ENCODE peak calls at places on chromosome 3, in five cellular contexts. R is neural crest cell, L is iris pigment epithelial cell, S is fibroblast of lung, B is cardiac muscle cell. J is an unnamed sample.

GRCh38 chr3:52891164-52891563 is 6.2 kb downstream of the STIMATE start:
- DNase-seq in L (no peak), S (no peak), R (no peak), B (no peak), J (no peak)

GRCh38 chr3:122005033-122005565 is 16.9 kb downstream of the ILDR1 start:
- DNase-seq in S (no peak), B (no peak), L (no peak), R (no peak), J (no peak)

GRCh38 chr3:42537350-42537749 is 34.9 kb downstream of the VIPR1 start:
- DNase-seq in L (no peak), B (no peak), S (no peak), R (no peak), J (no peak)

GRCh38 chr3:72661115-72661457 is 187.2 kb downstream of the SHQ1 start:
- DNase-seq in L (peak), R (no peak), B (no peak), S (peak), J (peak)

GRCh38 chr3:197183582-197183981 is 114.8 kb downstream of the DLG1 start:
- DNase-seq in B (no peak), R (no peak), L (no peak), S (no peak), J (peak)

GRCh38 chr3:17135696-17136095 is 250.9 kb downstream of the PLCL2 start:
- DNase-seq in R (no peak), S (no peak), L (no peak), B (no peak), J (no peak)

GRCh38 chr3:108404409-108404808 is 106.0 kb downstream of the MYH15 start:
- DNase-seq in B (peak), L (peak), R (no peak), S (no peak), J (no peak)

GRCh38 chr3:159923961-159924360 is 64.7 kb upstream of the IL12A start:
- DNase-seq in S (peak), L (peak), B (no peak), R (no peak), J (no peak)

GRCh38 chr3:160400631-160401150 is 1.2 kb downstream of the SMC4 start:
- DNase-seq in R (peak), L (peak), B (peak), S (no peak), J (peak)

GRCh38 chr3:106257172-106257571 is 388.4 kb upstream of the CBLB start:
- DNase-seq in R (no peak), L (no peak), B (no peak), S (no peak), J (no peak)

GRCh38 chr3:136730595-136731273 is 21.4 kb downstream of the STAG1 start:
- DNase-seq in S (no peak), B (no peak), R (no peak), L (no peak), J (no peak)

GRCh38 chr3:156217674-156218352 is 97.4 kb downstream of the KCNAB1 start:
- DNase-seq in S (no peak), B (no peak), L (peak), R (no peak), J (no peak)

J was measured in BE2C.